ENCODE peak calls at places on chromosomes 6 and 20, in ten cellular contexts. X is mesothelial cell of epicardium, O is RCC 7860, S is progenitor cell of endocrine pancreas, H is aorta, C is adipocyte, A is mucosa of gallbladder, G is BE2C, P is GM13977, J is RWPE1. T is an unnamed sample.

GRCh38 chr6:161076211-161076677 is 84.7 kb downstream of the MAP3K4 start:
- DNase-seq in X (no peak), O (no peak), S (no peak), H (no peak), C (no peak), A (no peak), G (no peak), P (no peak), J (no peak), T (no peak)

GRCh38 chr6:34370371-34370770 is 22.1 kb downstream of the NUDT3 start:
- DNase-seq in X (no peak), O (no peak), S (no peak), H (no peak), C (no peak), A (peak), G (no peak), P (no peak), J (no peak), T (no peak)

GRCh38 chr6:70563540-70563939 is 3.2 kb upstream of the SDHAF4 start:
- DNase-seq in X (no peak), O (no peak), S (no peak), H (no peak), C (peak), A (no peak), G (no peak), P (no peak), J (no peak), T (no peak)

GRCh38 chr6:131728296-131728939 is 17.6 kb upstream of the CTAGE9 start:
- DNase-seq in X (no peak), O (no peak), S (no peak), H (no peak), C (peak), A (no peak), G (no peak), P (no peak), J (no peak), T (peak)

GRCh38 chr6:169958510-169958909 is 207.1 kb downstream of the ERMARD start:
- DNase-seq in X (no peak), O (no peak), S (no peak), H (no peak), C (no peak), A (no peak), G (no peak), P (no peak), J (no peak), T (no peak)

GRCh38 chr20:48705208-48706115 is 122.3 kb downstream of the PREX1 start:
- DNase-seq in X (no peak), O (no peak), S (no peak), H (no peak), C (peak), A (no peak), G (no peak), P (no peak), J (no peak), T (peak)

GRCh38 chr20:38671186-38671585 is 53.1 kb upstream of the SLC32A1 start:
- DNase-seq in X (no peak), O (no peak), S (no peak), H (no peak), C (no peak), A (no peak), G (peak), P (no peak), J (no peak), T (no peak)

GRCh38 chr6:107360476-107360875 is 98.9 kb downstream of the PDSS2 start:
- DNase-seq in X (no peak), O (no peak), S (no peak), H (no peak), C (peak), A (no peak), G (no peak), P (no peak), J (no peak), T (no peak)

GRCh38 chr20:50395258-50395729 is 114.9 kb upstream of the PTPN1 start:
- DNase-seq in X (no peak), O (peak), S (no peak), H (peak), C (peak), A (peak), G (no peak), P (no peak), J (no peak), T (no peak)

GRCh38 chr6:89745096-89745495 is 74.5 kb downstream of the MDN1 start:
- DNase-seq in X (no peak), O (no peak), S (no peak), H (no peak), C (no peak), A (no peak), G (no peak), P (no peak), J (peak), T (no peak)

GRCh38 chr6:34138191-34138590 is 7.7 kb downstream of the GRM4 start:
- DNase-seq in X (no peak), O (no peak), S (no peak), H (no peak), C (no peak), A (no peak), G (no peak), P (no peak), J (no peak), T (no peak)

GRCh38 chr6:150734235-150734634 is 131.3 kb upstream of the MTHFD1L start:
- DNase-seq in X (no peak), O (peak), S (no peak), H (no peak), C (no peak), A (no peak), G (no peak), P (no peak), J (peak), T (no peak)

GRCh38 chr6:55293116-55293515 is 34.2 kb upstream of the GFRAL start:
- DNase-seq in X (no peak), O (no peak), S (no peak), H (no peak), C (peak), A (no peak), G (peak), P (peak), J (peak), T (peak)

GRCh38 chr20:55586626-55587025 is 418.7 kb downstream of the CBLN4 start:
- DNase-seq in X (no peak), O (no peak), S (no peak), H (no peak), C (no peak), A (no peak), G (no peak), P (no peak), J (no peak), T (no peak)

GRCh38 chr6:170437719-170438401 is 115.2 kb downstream of the PSMB1 start:
- DNase-seq in X (no peak), O (peak), S (no peak), H (peak), C (no peak), A (no peak), G (no peak), P (no peak), J (no peak), T (no peak)

GRCh38 chr6:142913511-142914047 is 31.4 kb downstream of the HIVEP2 start:
- DNase-seq in X (no peak), O (no peak), S (no peak), H (no peak), C (no peak), A (peak), G (no peak), P (peak), J (no peak), T (no peak)

GRCh38 chr6:2909718-2910117 is 6.6 kb upstream of the SERPINB9 start:
- DNase-seq in X (no peak), O (no peak), S (no peak), H (no peak), C (no peak), A (no peak), G (no peak), P (no peak), J (no peak), T (no peak)

GRCh38 chr6:137044366-137045220 is at the start of gene IL20RA:
- DNase-seq in X (peak), O (no peak), S (peak), H (peak), C (peak), A (no peak), G (no peak), P (peak), J (peak), T (no peak)